ENCODE peak calls at places on chromosomes 2 and 18, in ten cellular contexts. One of them, this sample, is unnamed.

GRCh38 chr2:72166281-72166680 is 18.6 kb upstream of the CYP26B1 start:
- DNase-seq in hippocampal formation: no peak
- DNase-seq in GM23248: peak
- DNase-seq in GM03348: no peak
- DNase-seq in Ammon's horn: no peak
- DNase-seq in M059J: no peak
- DNase-seq in C1 segment of cervical spinal cord: no peak
- DNase-seq in GM10248: no peak
- DNase-seq in activated T-cell treated with anti-CD3 and anti-CD28 coated beads, Interleukin-2, amount 50 U/mL, for 4 hours: no peak
- DNase-seq in smooth muscle cell of the brain vasculature: no peak
- DNase-seq in this sample: no peak

GRCh38 chr2:216807861-216808272 is 52.0 kb downstream of the TNP1 start:
- DNase-seq in C1 segment of cervical spinal cord: no peak
- DNase-seq in smooth muscle cell of the brain vasculature: no peak
- DNase-seq in GM10248: no peak
- DNase-seq in hippocampal formation: no peak
- DNase-seq in M059J: peak
- DNase-seq in GM23248: peak
- DNase-seq in Ammon's horn: no peak
- DNase-seq in GM03348: no peak
- DNase-seq in activated T-cell treated with anti-CD3 and anti-CD28 coated beads, Interleukin-2, amount 50 U/mL, for 4 hours: no peak
- DNase-seq in this sample: no peak

GRCh38 chr2:127558911-127559310 is 23.4 kb downstream of the MYO7B start:
- DNase-seq in Ammon's horn: no peak
- DNase-seq in GM03348: no peak
- DNase-seq in C1 segment of cervical spinal cord: no peak
- DNase-seq in GM23248: no peak
- DNase-seq in activated T-cell treated with anti-CD3 and anti-CD28 coated beads, Interleukin-2, amount 50 U/mL, for 4 hours: no peak
- DNase-seq in M059J: no peak
- DNase-seq in smooth muscle cell of the brain vasculature: no peak
- DNase-seq in hippocampal formation: no peak
- DNase-seq in GM10248: no peak
- DNase-seq in this sample: no peak

GRCh38 chr18:10798727-10799435 is 273.1 kb downstream of the NAPG start:
- DNase-seq in C1 segment of cervical spinal cord: no peak
- DNase-seq in smooth muscle cell of the brain vasculature: no peak
- DNase-seq in hippocampal formation: no peak
- DNase-seq in M059J: peak
- DNase-seq in GM03348: peak
- DNase-seq in GM10248: no peak
- DNase-seq in activated T-cell treated with anti-CD3 and anti-CD28 coated beads, Interleukin-2, amount 50 U/mL, for 4 hours: no peak
- DNase-seq in Ammon's horn: no peak
- DNase-seq in GM23248: peak
- DNase-seq in this sample: no peak

GRCh38 chr18:36179562-36180334 is 7.5 kb upstream of the MOCOS start:
- DNase-seq in activated T-cell treated with anti-CD3 and anti-CD28 coated beads, Interleukin-2, amount 50 U/mL, for 4 hours: no peak
- DNase-seq in M059J: peak
- DNase-seq in GM03348: peak
- DNase-seq in GM10248: no peak
- DNase-seq in Ammon's horn: peak
- DNase-seq in C1 segment of cervical spinal cord: no peak
- DNase-seq in hippocampal formation: no peak
- DNase-seq in GM23248: peak
- DNase-seq in smooth muscle cell of the brain vasculature: peak
- DNase-seq in this sample: no peak

GRCh38 chr2:9244985-9245544 is 38.5 kb downstream of the ASAP2 start:
- DNase-seq in GM23248: no peak
- DNase-seq in M059J: peak
- DNase-seq in hippocampal formation: no peak
- DNase-seq in C1 segment of cervical spinal cord: no peak
- DNase-seq in GM10248: no peak
- DNase-seq in smooth muscle cell of the brain vasculature: no peak
- DNase-seq in GM03348: no peak
- DNase-seq in Ammon's horn: no peak
- DNase-seq in activated T-cell treated with anti-CD3 and anti-CD28 coated beads, Interleukin-2, amount 50 U/mL, for 4 hours: no peak
- DNase-seq in this sample: no peak

GRCh38 chr2:24642351-24642750 is 150.8 kb downstream of the PTRHD1 start:
- DNase-seq in GM10248: no peak
- DNase-seq in hippocampal formation: no peak
- DNase-seq in M059J: no peak
- DNase-seq in GM03348: no peak
- DNase-seq in smooth muscle cell of the brain vasculature: no peak
- DNase-seq in GM23248: no peak
- DNase-seq in activated T-cell treated with anti-CD3 and anti-CD28 coated beads, Interleukin-2, amount 50 U/mL, for 4 hours: no peak
- DNase-seq in Ammon's horn: no peak
- DNase-seq in C1 segment of cervical spinal cord: no peak
- DNase-seq in this sample: no peak

GRCh38 chr18:35376393-35376741 is 770 bp downstream of the ZNF396 start:
- DNase-seq in Ammon's horn: no peak
- DNase-seq in hippocampal formation: no peak
- DNase-seq in activated T-cell treated with anti-CD3 and anti-CD28 coated beads, Interleukin-2, amount 50 U/mL, for 4 hours: no peak
- DNase-seq in C1 segment of cervical spinal cord: no peak
- DNase-seq in GM03348: no peak
- DNase-seq in GM23248: no peak
- DNase-seq in M059J: no peak
- DNase-seq in GM10248: peak
- DNase-seq in smooth muscle cell of the brain vasculature: no peak
- DNase-seq in this sample: no peak

GRCh38 chr2:222424729-222425671 is 657 bp downstream of the SGPP2 start:
- DNase-seq in C1 segment of cervical spinal cord: no peak
- DNase-seq in activated T-cell treated with anti-CD3 and anti-CD28 coated beads, Interleukin-2, amount 50 U/mL, for 4 hours: peak
- DNase-seq in M059J: no peak
- DNase-seq in GM23248: no peak
- DNase-seq in smooth muscle cell of the brain vasculature: no peak
- DNase-seq in Ammon's horn: peak
- DNase-seq in hippocampal formation: no peak
- DNase-seq in GM10248: peak
- DNase-seq in GM03348: no peak
- DNase-seq in this sample: no peak

GRCh38 chr2:192546566-192546965 is 351.8 kb upstream of the TMEFF2 start:
- DNase-seq in GM03348: no peak
- DNase-seq in M059J: peak
- DNase-seq in activated T-cell treated with anti-CD3 and anti-CD28 coated beads, Interleukin-2, amount 50 U/mL, for 4 hours: no peak
- DNase-seq in GM10248: no peak
- DNase-seq in hippocampal formation: no peak
- DNase-seq in GM23248: no peak
- DNase-seq in smooth muscle cell of the brain vasculature: no peak
- DNase-seq in Ammon's horn: no peak
- DNase-seq in C1 segment of cervical spinal cord: no peak
- DNase-seq in this sample: no peak

GRCh38 chr2:1495676-1496393 is 82.6 kb downstream of the TPO start:
- DNase-seq in M059J: no peak
- DNase-seq in activated T-cell treated with anti-CD3 and anti-CD28 coated beads, Interleukin-2, amount 50 U/mL, for 4 hours: no peak
- DNase-seq in hippocampal formation: no peak
- DNase-seq in GM10248: no peak
- DNase-seq in GM23248: no peak
- DNase-seq in Ammon's horn: no peak
- DNase-seq in C1 segment of cervical spinal cord: no peak
- DNase-seq in GM03348: no peak
- DNase-seq in smooth muscle cell of the brain vasculature: no peak
- DNase-seq in this sample: no peak

This sample was measured in GM12864.